ENCODE peak calls at places on chromosomes 13 and 19, in seven cellular contexts. W, U, R, S, K, J and P are unnamed samples.

GRCh38 chr19:3982701-3983541 is 2.3 kb downstream of the EEF2 start:
- DNase-seq in W (no peak), U (peak), R (no peak), S (no peak), K (peak), J (peak), P (no peak)

GRCh38 chr19:38090561-38090960 is 133.5 kb downstream of the DPF1 start:
- DNase-seq in W (peak), U (peak), R (no peak), S (no peak), K (no peak), J (no peak), P (no peak)

GRCh38 chr13:29925457-29925856 is 75.0 kb upstream of the UBL3 start:
- DNase-seq in W (peak), U (peak), R (peak), S (peak), K (peak), J (peak), P (peak)

GRCh38 chr19:3655402-3656072 is 28.9 kb upstream of the CACTIN start:
- DNase-seq in W (no peak), U (no peak), R (no peak), S (no peak), K (no peak), J (peak), P (peak)

GRCh38 chr13:30051531-30052060 is 201.2 kb upstream of the UBL3 start:
- DNase-seq in W (no peak), U (no peak), R (no peak), S (no peak), K (no peak), J (peak), P (no peak)

GRCh38 chr13:27619711-27620376 is 485 bp downstream of the LNX2 start:
- DNase-seq in W (no peak), U (peak), R (peak), S (peak), K (peak), J (peak), P (peak)

GRCh38 chr13:98937911-98938381 is 39.9 kb downstream of the DOCK9 start:
- DNase-seq in W (no peak), U (no peak), R (no peak), S (no peak), K (no peak), J (no peak), P (no peak)

GRCh38 chr19:4115050-4115817 is 8.7 kb downstream of the MAP2K2 start:
- DNase-seq in W (no peak), U (no peak), R (no peak), S (no peak), K (peak), J (peak), P (peak)

GRCh38 chr13:44052843-44053607 is 173.3 kb downstream of the LACC1 start:
- DNase-seq in W (no peak), U (no peak), R (no peak), S (no peak), K (no peak), J (no peak), P (peak)

GRCh38 chr19:51274037-51274370 is 23.1 kb downstream of the SIGLECL1 start:
- DNase-seq in W (no peak), U (no peak), R (no peak), S (no peak), K (no peak), J (no peak), P (no peak)

GRCh38 chr19:46489445-46490272 is 6.0 kb downstream of the PNMA8B start:
- DNase-seq in W (peak), U (peak), R (peak), S (peak), K (peak), J (no peak), P (peak)

GRCh38 chr13:85509512-85509911 is 289.7 kb downstream of the SLITRK6 start:
- DNase-seq in W (no peak), U (no peak), R (no peak), S (no peak), K (no peak), J (no peak), P (no peak)

GRCh38 chr19:11784356-11784755 is 14.0 kb upstream of the ZNF491 start:
- DNase-seq in W (no peak), U (no peak), R (no peak), S (no peak), K (no peak), J (no peak), P (no peak)

GRCh38 chr19:44588753-44589112 is 24.6 kb upstream of the IGSF23 start:
- DNase-seq in W (no peak), U (no peak), R (no peak), S (no peak), K (no peak), J (no peak), P (no peak)

GRCh38 chr19:18424890-18425514 is 5.8 kb downstream of the SSBP4 start:
- DNase-seq in W (no peak), U (no peak), R (no peak), S (no peak), K (no peak), J (no peak), P (no peak)

GRCh38 chr13:56134524-56134923 is 1006.2 kb upstream of the PRR20A start:
- DNase-seq in W (no peak), U (no peak), R (no peak), S (no peak), K (no peak), J (no peak), P (no peak)

DNA sequence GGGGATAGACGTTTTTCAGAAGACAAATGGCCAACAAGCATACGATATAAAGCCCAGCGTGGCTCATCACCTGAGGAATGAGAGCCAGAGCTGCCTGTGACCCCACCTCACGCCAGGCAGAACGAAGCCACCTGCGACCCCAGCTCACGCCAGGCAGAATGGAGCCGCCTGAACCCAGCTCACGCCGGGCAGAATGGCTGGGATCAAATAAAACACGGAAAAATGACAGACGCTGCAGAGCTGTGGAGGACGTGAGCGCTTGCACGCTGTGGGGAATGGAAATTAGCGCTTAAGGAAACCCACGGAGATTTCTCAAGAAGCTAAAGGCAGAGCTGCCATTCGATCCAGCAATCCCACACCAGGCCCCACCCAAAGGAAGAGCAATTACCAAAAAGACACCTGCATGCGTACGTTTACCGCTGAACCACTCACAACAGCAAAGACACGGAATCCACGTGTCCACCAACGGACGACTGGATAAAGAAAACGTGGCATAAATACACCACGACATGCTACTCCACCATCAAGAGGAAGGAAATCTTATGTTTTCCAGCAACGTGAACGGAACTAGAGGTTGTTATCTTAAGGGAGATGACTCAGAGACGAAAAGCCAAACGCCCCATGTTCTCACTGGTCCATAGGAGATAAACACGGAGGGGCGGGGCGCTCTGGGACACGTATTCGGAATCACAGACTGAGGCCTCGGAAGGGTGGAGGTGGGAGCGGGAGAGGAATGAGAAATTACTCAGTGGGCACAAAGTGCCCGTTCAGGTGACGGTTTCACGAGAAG is 30.7 kb upstream of the C13orf46 start:
- DNase-seq in W (no peak), U (no peak), R (peak), S (no peak), K (no peak), J (no peak), P (no peak)
- TF ChIP-seq POLR2A in W (no peak), U (no peak), R (no peak), S (no peak), K (no peak), J (no peak), P (no peak)

GRCh38 chr13:73040968-73041580 is 17.7 kb upstream of the KLF5 start:
- DNase-seq in W (no peak), U (no peak), R (no peak), S (no peak), K (no peak), J (peak), P (peak)

GRCh38 chr13:73039201-73040108 is 19.4 kb upstream of the KLF5 start:
- DNase-seq in W (no peak), U (no peak), R (no peak), S (no peak), K (no peak), J (no peak), P (no peak)

GRCh38 chr13:73040479-73040878 is 18.3 kb upstream of the KLF5 start:
- DNase-seq in W (no peak), U (no peak), R (no peak), S (no peak), K (no peak), J (no peak), P (no peak)

GRCh38 chr13:73045036-73045435 is 13.8 kb upstream of the KLF5 start:
- DNase-seq in W (no peak), U (no peak), R (no peak), S (no peak), K (no peak), J (no peak), P (no peak)
- TF ChIP-seq CTCF in W (no peak), U (no peak), R (no peak), S (no peak), K (no peak), J (no peak), P (no peak)

GRCh38 chr13:46340631-46341111 is 46.4 kb downstream of the RUBCNL start:
- DNase-seq in W (no peak), U (no peak), R (no peak), S (no peak), K (no peak), J (no peak), P (no peak)
- H3K4me3 ChIP-seq in W (no peak), U (no peak), R (no peak), S (no peak), K (no peak), J (no peak), P (no peak)

DNA sequence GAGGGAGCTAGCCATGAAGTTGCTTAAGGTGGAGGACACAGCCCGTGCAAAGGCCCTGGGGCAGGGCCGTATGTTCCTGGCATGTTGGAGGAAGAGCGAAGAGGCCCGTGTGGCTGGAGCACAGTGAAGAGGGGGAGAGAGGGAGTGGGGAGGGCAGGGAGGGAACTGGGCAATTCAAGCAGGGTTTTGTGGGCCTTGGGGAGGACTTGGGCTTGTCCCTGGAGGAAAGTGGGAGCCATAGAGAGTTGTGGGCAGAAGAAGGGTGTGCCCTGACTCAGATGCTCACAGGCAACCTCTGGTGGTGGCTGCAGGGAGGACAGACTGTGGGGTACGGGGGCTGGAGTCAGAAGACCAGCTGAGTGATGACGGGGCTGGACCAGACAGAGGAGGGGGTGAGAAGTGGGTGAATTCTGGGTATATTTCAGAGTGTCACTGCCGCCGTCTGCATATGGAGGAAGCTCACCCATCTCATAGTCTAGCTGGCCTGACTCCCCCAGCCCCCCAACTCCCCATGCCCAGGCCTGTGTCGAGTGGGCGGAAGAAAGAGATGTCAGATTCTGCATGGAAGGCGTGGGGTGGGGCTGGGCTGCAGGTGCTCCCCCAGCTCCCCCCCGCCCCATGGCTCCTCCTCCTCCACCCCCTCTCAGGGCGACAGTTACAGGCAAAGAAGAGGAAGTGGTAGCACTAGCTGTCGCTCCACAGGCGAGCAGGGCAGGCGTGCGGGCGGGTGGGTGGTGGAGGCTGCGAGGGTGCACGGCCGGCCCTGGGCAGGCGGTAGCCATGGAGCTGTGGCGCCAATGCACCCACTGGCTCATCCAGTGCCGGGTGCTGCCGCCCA is at the start of gene VAV1:
- DNase-seq in W (no peak), U (peak), R (peak), S (no peak), K (peak), J (peak), P (peak)
- TF ChIP-seq POLR2A in W (peak), U (no peak), R (no peak), S (no peak), K (no peak), J (peak), P (peak)